ENCODE peak calls at places on chromosome 14, in four cellular contexts. V is fibroblast of the conjunctiva, U is Caco-2, X is A549. Y is an unnamed sample.

GRCh38 chr14:71136386-71137060 is 229.3 kb downstream of the PCNX1 start:
- DNase-seq in V (no peak), U (no peak), X (no peak), Y (no peak)

GRCh38 chr14:76844223-76844622 is 18.0 kb downstream of the LRRC74A start:
- DNase-seq in V (no peak), U (no peak), X (peak; percentile 53), Y (no peak)

GRCh38 chr14:30541318-30541717 is 17.6 kb upstream of the G2E3 start:
- DNase-seq in V (no peak), U (no peak), X (no peak), Y (no peak)

GRCh38 chr14:36556811-36557433 is 25.5 kb downstream of the NKX2-8 start:
- DNase-seq in V (no peak), U (no peak), X (peak; percentile 16), Y (no peak)

GRCh38 chr14:59944909-59945308 is 25.0 kb downstream of the LRRC9 start:
- DNase-seq in V (no peak), U (no peak), X (no peak), Y (no peak)

GRCh38 chr14:23249810-23250209 is 12.1 kb downstream of the RNF212B start:
- DNase-seq in V (no peak), U (no peak), X (no peak), Y (no peak)

GRCh38 chr14:68891851-68892660 is 87.0 kb downstream of the ACTN1 start:
- DNase-seq in V (no peak), U (no peak), X (no peak), Y (no peak)

GRCh38 chr14:99245541-99246511 is 26.2 kb downstream of the BCL11B start:
- DNase-seq in V (no peak), U (no peak), X (no peak), Y (no peak)

GRCh38 chr14:93132472-93133065 is 16.8 kb upstream of the ITPK1 start:
- DNase-seq in V (no peak), U (no peak), X (peak; percentile 57), Y (no peak)

GRCh38 chr14:76495983-76496382 is 120.0 kb downstream of the ESRRB start:
- DNase-seq in V (no peak), U (no peak), X (no peak), Y (no peak)

GRCh38 chr14:33949051-33950037 is 1.5 kb downstream of the EGLN3 start:
- DNase-seq in V (no peak), U (no peak), X (no peak), Y (no peak)

GRCh38 chr14:105500036-105500725 is 9.1 kb downstream of the TEDC1 start:
- DNase-seq in V (no peak), U (no peak), X (no peak), Y (no peak)

GRCh38 chr14:77040309-77040994 is 11.9 kb upstream of the IRF2BPL start:
- DNase-seq in V (peak; percentile 99), U (peak; percentile 81), X (peak; percentile 99), Y (peak; percentile 68)

GRCh38 chr14:33936391-33936790 is 14.5 kb downstream of the EGLN3 start:
- DNase-seq in V (no peak), U (no peak), X (no peak), Y (no peak)

GRCh38 chr14:22531451-22532344 is 57.3 kb downstream of the DAD1 start:
- DNase-seq in V (no peak), U (no peak), X (no peak), Y (no peak)

GRCh38 chr14:21044106-21044618 is 2.0 kb downstream of the RNASE7 start:
- DNase-seq in V (no peak), U (no peak), X (no peak), Y (no peak)

GRCh38 chr14:74333909-74334308 is 14.4 kb upstream of the VRTN start:
- DNase-seq in V (peak; percentile 5), U (no peak), X (no peak), Y (no peak)

GRCh38 chr14:23380197-23381016 is 3.6 kb downstream of the CMTM5 start:
- DNase-seq in V (no peak), U (no peak), X (no peak), Y (no peak)

GRCh38 chr14:101069666-101070362 is 166.3 kb upstream of the RTL1 start:
- DNase-seq in V (no peak), U (peak; percentile 12), X (no peak), Y (no peak)

GRCh38 chr14:71311061-71311460 is 403.8 kb downstream of the PCNX1 start:
- DNase-seq in V (no peak), U (no peak), X (no peak), Y (no peak)

GRCh38 chr14:94377866-94378470 is 10.4 kb downstream of the SERPINA1 start:
- DNase-seq in V (no peak), U (no peak), X (no peak), Y (no peak)

GRCh38 chr14:64417042-64417770 is 29.1 kb downstream of the MTHFD1 start:
- DNase-seq in V (no peak), U (no peak), X (no peak), Y (no peak)

GRCh38 chr14:94889520-94890312 is 119.8 kb upstream of the GSC start:
- DNase-seq in V (no peak), U (no peak), X (no peak), Y (no peak)

GRCh38 chr14:99568567-99569560 is 35.1 kb downstream of the CCDC85C start:
- DNase-seq in V (no peak), U (no peak), X (no peak), Y (no peak)

GRCh38 chr14:86532219-86532618 is 1002.3 kb downstream of the FLRT2 start:
- DNase-seq in V (no peak), U (no peak), X (no peak), Y (no peak)

GRCh38 chr14:75188520-75189267 is 12.3 kb upstream of the TMED10 start:
- DNase-seq in V (no peak), U (no peak), X (no peak), Y (no peak)

GRCh38 chr14:106652494-106652893 is 1126.1 kb downstream of the TMEM121 start:
- DNase-seq in V (no peak), U (no peak), X (no peak), Y (no peak)

GRCh38 chr14:50961606-50962259 is 17.4 kb upstream of the PYGL start:
- DNase-seq in V (no peak), U (no peak), X (peak; percentile 78), Y (no peak)

GRCh38 chr14:22282429-22282828 is 306.6 kb downstream of the DAD1 start:
- DNase-seq in V (no peak), U (no peak), X (no peak), Y (no peak)

GRCh38 chr14:24274101-24274543 is 2.7 kb upstream of the RABGGTA start:
- DNase-seq in V (no peak), U (no peak), X (no peak), Y (peak; percentile 50)

GRCh38 chr14:72451081-72451972 is 442.6 kb downstream of the DPF3 start:
- DNase-seq in V (no peak), U (no peak), X (no peak), Y (no peak)

GRCh38 chr14:39731912-39732311 is 299.7 kb upstream of the FBXO33 start:
- DNase-seq in V (no peak), U (no peak), X (peak; percentile 14), Y (no peak)

GRCh38 chr14:58899317-58899713 is 261.6 kb downstream of the DACT1 start:
- DNase-seq in V (no peak), U (no peak), X (peak; percentile 6), Y (no peak)

GRCh38 chr14:38731962-38732361 is 371.1 kb downstream of the SEC23A start:
- DNase-seq in V (no peak), U (no peak), X (no peak), Y (no peak)

GRCh38 chr14:72318648-72319047 is 386.4 kb downstream of the RGS6 start:
- DNase-seq in V (no peak), U (no peak), X (peak; percentile 4), Y (no peak)